ENCODE peak calls at places on chromosomes 5 and 9, in seven cellular contexts. U is keratinocyte, E is fibroblast of lung, S is HCT116, P is PC-3, R is DND-41, I is GM23338. Q is an unnamed sample.

GRCh38 chr5:84227221-84227620 is 157.5 kb downstream of the EDIL3 start:
- DNase-seq in U (no peak), E (peak; percentile 45), S (no peak), P (no peak), R (no peak), I (no peak), Q (peak; percentile 22)

GRCh38 chr9:108002296-108003056 is 512.9 kb upstream of the KLF4 start:
- DNase-seq in U (no peak), E (no peak), S (peak; percentile 4), P (no peak), R (no peak), I (no peak), Q (no peak)

GRCh38 chr5:143968071-143968878 is 156.3 kb downstream of the HMHB1 start:
- DNase-seq in U (no peak), E (peak; percentile 72), S (peak; percentile 22), P (peak; percentile 77), R (no peak), I (peak; percentile 72), Q (peak; percentile 70)

GRCh38 chr9:93262537-93263310 is 78.8 kb downstream of the WNK2 start:
- DNase-seq in U (no peak), E (no peak), S (no peak), P (no peak), R (no peak), I (no peak), Q (no peak)

GRCh38 chr9:36450110-36450732 is 50.2 kb upstream of the RNF38 start:
- DNase-seq in U (no peak), E (peak; percentile 36), S (peak; percentile 22), P (peak; percentile 72), R (peak; percentile 28), I (peak; percentile 81), Q (no peak)

GRCh38 chr5:180395540-180396274 is 42.6 kb upstream of the GFPT2 start:
- DNase-seq in U (no peak), E (no peak), S (no peak), P (peak; percentile 8), R (no peak), I (no peak), Q (no peak)

GRCh38 chr5:1763960-1764605 is 35.6 kb downstream of the MRPL36 start:
- DNase-seq in U (no peak), E (no peak), S (no peak), P (no peak), R (no peak), I (no peak), Q (no peak)

GRCh38 chr5:178111925-178112324 is 1.4 kb upstream of the N4BP3 start:
- DNase-seq in U (no peak), E (no peak), S (no peak), P (no peak), R (no peak), I (no peak), Q (no peak)

GRCh38 chr5:171418982-171419662 is at the start of gene FGF18:
- DNase-seq in U (no peak), E (peak; percentile 79), S (peak; percentile 56), P (peak; percentile 50), R (peak; percentile 74), I (peak; percentile 89), Q (peak; percentile 65)

GRCh38 chr5:65102826-65103673 is 334.3 kb downstream of the CWC27 start:
- DNase-seq in U (no peak), E (peak; percentile 75), S (no peak), P (peak; percentile 41), R (no peak), I (peak; percentile 92), Q (peak; percentile 62)

GRCh38 chr9:98502311-98502975 is 206.3 kb downstream of the GABBR2 start:
- DNase-seq in U (peak; percentile 5), E (peak; percentile 76), S (no peak), P (no peak), R (no peak), I (no peak), Q (peak; percentile 62)

GRCh38 chr9:134031071-134031470 is 5.8 kb downstream of the BRD3OS start:
- DNase-seq in U (no peak), E (no peak), S (no peak), P (no peak), R (no peak), I (no peak), Q (no peak)

GRCh38 chr9:126745574-126746411 is 59.0 kb upstream of the ZBTB43 start:
- DNase-seq in U (no peak), E (no peak), S (no peak), P (no peak), R (no peak), I (no peak), Q (no peak)

GRCh38 chr5:4572297-4572696 is 567.8 kb upstream of the ADAMTS16 start:
- DNase-seq in U (no peak), E (peak; percentile 74), S (no peak), P (no peak), R (no peak), I (no peak), Q (peak; percentile 75)

GRCh38 chr5:142806769-142807377 is 36.7 kb downstream of the ARHGAP26 start:
- DNase-seq in U (no peak), E (no peak), S (no peak), P (no peak), R (no peak), I (peak; percentile 36), Q (peak; percentile 24)

GRCh38 chr5:73031839-73032238 is 76.0 kb downstream of the FCHO2 start:
- DNase-seq in U (peak; percentile 58), E (peak; percentile 84), S (peak; percentile 21), P (peak; percentile 53), R (no peak), I (no peak), Q (peak; percentile 79)

GRCh38 chr9:84573098-84573497 is 96.4 kb upstream of the NTRK2 start:
- DNase-seq in U (no peak), E (no peak), S (no peak), P (no peak), R (no peak), I (peak; percentile 26), Q (no peak)

GRCh38 chr9:116870566-116870965 is 183.5 kb downstream of the TRIM32 start:
- DNase-seq in U (peak; percentile 96), E (no peak), S (peak; percentile 63), P (peak; percentile 88), R (no peak), I (peak; percentile 57), Q (no peak)

GRCh38 chr9:130198501-130199179 is 26.4 kb downstream of the NCS1 start:
- DNase-seq in U (no peak), E (no peak), S (no peak), P (no peak), R (no peak), I (no peak), Q (no peak)

GRCh38 chr5:115800108-115800507 is 16.4 kb downstream of the CDO1 start:
- DNase-seq in U (no peak), E (no peak), S (no peak), P (no peak), R (no peak), I (no peak), Q (no peak)
- H2AFZ ChIP-seq in U (no peak overlapping the region), E (no peak overlapping the region), S (no peak overlapping the region), P (no peak overlapping the region), R (no peak overlapping the region), I (no peak overlapping the region), Q (no peak overlapping the region)

GRCh38 chr5:90637731-90638130 is 79.1 kb downstream of the ADGRV1 start:
- DNase-seq in U (no peak), E (no peak), S (no peak), P (no peak), R (no peak), I (no peak), Q (no peak)
- H3K79me2 ChIP-seq in U (no peaks in the 10 kb centered on the region), E (no peaks in the 10 kb centered on the region), S (no peaks in the 10 kb centered on the region), P (no peaks in the 10 kb centered on the region), R (no peaks in the 10 kb centered on the region), I (peaks cover 8% of the 10 kb centered on the region), Q (no peaks in the 10 kb centered on the region)

DNA sequence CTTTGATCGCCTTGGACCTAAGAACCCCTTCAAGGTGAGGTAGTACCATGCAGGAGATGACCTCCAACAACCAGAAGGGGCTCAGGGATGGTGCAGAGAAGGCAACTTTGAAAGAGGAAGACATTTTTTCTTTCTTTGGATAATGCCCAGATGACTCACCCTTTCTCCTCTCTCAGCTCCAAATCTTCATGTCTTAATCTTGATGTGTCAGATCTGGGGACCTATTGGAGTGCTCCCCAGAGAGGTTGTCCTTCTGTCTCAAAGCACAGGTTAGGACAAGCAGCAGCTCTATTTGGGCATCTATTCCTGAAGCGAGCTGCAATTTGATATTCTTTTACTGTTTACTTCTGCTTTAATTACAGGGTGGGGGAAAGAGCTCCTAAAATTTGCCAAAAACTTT is 229.9 kb upstream of the MAP3K1 start:
- DNase-seq in U (no peak), E (peak; percentile 36), S (no peak), P (peak; percentile 26), R (no peak), I (no peak), Q (peak; percentile 18)
- H2AFZ ChIP-seq in U (no peak overlapping the region), E (no peak overlapping the region), S (no peak overlapping the region), P (no peak overlapping the region), R (no peak overlapping the region), I (no peak overlapping the region), Q (no peak overlapping the region)

DNA sequence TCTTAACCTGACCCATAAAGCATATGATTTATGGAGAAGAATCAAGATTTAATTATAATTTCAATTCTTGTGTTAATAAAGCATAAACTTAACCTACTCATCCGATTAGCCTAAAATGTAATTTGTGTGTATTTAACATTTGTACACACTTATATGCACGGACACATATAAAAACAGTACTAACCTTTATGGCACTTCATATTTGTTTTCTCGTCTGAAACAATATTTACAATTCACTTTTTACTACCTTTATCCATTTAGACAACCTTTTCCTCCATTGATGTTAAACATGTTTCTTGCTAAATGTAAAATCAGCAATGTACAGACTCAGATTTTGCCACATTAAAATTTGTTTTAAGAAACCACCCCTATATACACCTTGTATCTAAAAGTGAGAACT is 22.8 kb downstream of the MEGF10 start:
- DNase-seq in U (no peak), E (no peak), S (no peak), P (no peak), R (no peak), I (no peak), Q (no peak)
- H3K79me2 ChIP-seq in U (no peaks in the 10 kb centered on the region), E (no peaks in the 10 kb centered on the region), S (no peaks in the 10 kb centered on the region), P (no peaks in the 10 kb centered on the region), R (no peaks in the 10 kb centered on the region), I (peaks cover 55% of the 10 kb centered on the region), Q (no peaks in the 10 kb centered on the region)

GRCh38 chr5:151718168-151718567 is 31.5 kb upstream of the SPARC start:
- DNase-seq in U (no peak), E (peak; percentile 61), S (no peak), P (no peak), R (no peak), I (no peak), Q (peak; percentile 52)
- H2AFZ ChIP-seq in U (no peak overlapping the region), E (no peak overlapping the region), S (no peak overlapping the region), P (no peak overlapping the region), R (no peak overlapping the region), I (peak overlapping the region; percentile 63), Q (no peak overlapping the region)

GRCh38 chr9:90838098-90838497 is 36.5 kb downstream of the SYK start:
- DNase-seq in U (no peak), E (no peak), S (no peak), P (peak; percentile 13), R (no peak), I (peak; percentile 5), Q (no peak)
- H3K79me2 ChIP-seq in U (no peaks in the 10 kb centered on the region), E (no peaks in the 10 kb centered on the region), S (no peaks in the 10 kb centered on the region), P (no peaks in the 10 kb centered on the region), R (no peaks in the 10 kb centered on the region), I (no peaks in the 10 kb centered on the region), Q (no peaks in the 10 kb centered on the region)

GRCh38 chr5:134008257-134008749 is 3.5 kb upstream of the VDAC1 start:
- DNase-seq in U (no peak), E (no peak), S (no peak), P (no peak), R (no peak), I (no peak), Q (no peak)
- H2AFZ ChIP-seq in U (no peak overlapping the region), E (no peak overlapping the region), S (peak overlapping the region; percentile 20), P (no peak overlapping the region), R (no peak overlapping the region), I (peak overlapping the region; percentile 80), Q (no peak overlapping the region)

GRCh38 chr5:95922798-95923197 is 38.9 kb downstream of the ELL2 start:
- DNase-seq in U (no peak), E (no peak), S (no peak), P (no peak), R (no peak), I (no peak), Q (no peak)
- H3K79me2 ChIP-seq in U (peaks cover 90% of the 10 kb centered on the region), E (peaks cover 70% of the 10 kb centered on the region), S (no peaks in the 10 kb centered on the region), P (peaks cover 90% of the 10 kb centered on the region), R (no peaks in the 10 kb centered on the region), I (peaks cover 3% of the 10 kb centered on the region), Q (peaks cover 83% of the 10 kb centered on the region)